ENCODE peak calls at places on chromosomes 3 and 15, in four cellular contexts. One of them, this sample, is unnamed.

GRCh38 chr3:168847293-168847883 is 751.7 kb upstream of the GOLIM4 start:
- DNase-seq in H9: no peak
- DNase-seq in IMR-90: peak
- DNase-seq in H1: no peak
- DNase-seq in this sample: peak

GRCh38 chr3:179037361-179037760 is 34.2 kb downstream of the ZMAT3 start:
- DNase-seq in IMR-90: peak
- DNase-seq in H9: peak
- DNase-seq in H1: no peak
- DNase-seq in this sample: peak

GRCh38 chr3:42507252-42507651 is 4.8 kb downstream of the VIPR1 start:
- DNase-seq in H9: peak
- DNase-seq in IMR-90: no peak
- DNase-seq in H1: no peak
- DNase-seq in this sample: peak

GRCh38 chr3:36909181-36909580 is 35.7 kb downstream of the TRANK1 start:
- DNase-seq in H1: no peak
- DNase-seq in H9: no peak
- DNase-seq in IMR-90: no peak
- DNase-seq in this sample: no peak

GRCh38 chr15:52208306-52208946 is 17.2 kb upstream of the GNB5 start:
- DNase-seq in H9: peak
- DNase-seq in H1: peak
- DNase-seq in IMR-90: peak
- DNase-seq in this sample: peak

GRCh38 chr3:191431160-191431822 is 29.7 kb upstream of the PYDC2 start:
- DNase-seq in H1: no peak
- DNase-seq in H9: no peak
- DNase-seq in IMR-90: no peak
- DNase-seq in this sample: no peak

GRCh38 chr3:134527037-134527436 is 41.2 kb downstream of the CEP63 start:
- DNase-seq in H1: peak
- DNase-seq in IMR-90: peak
- DNase-seq in H9: peak
- DNase-seq in this sample: peak

GRCh38 chr3:194884649-194885315 is 199.1 kb downstream of the FAM43A start:
- DNase-seq in H1: peak
- DNase-seq in IMR-90: no peak
- DNase-seq in H9: peak
- DNase-seq in this sample: no peak

GRCh38 chr3:151008699-151009098 is 36.2 kb upstream of the CLRN1 start:
- DNase-seq in H1: no peak
- DNase-seq in IMR-90: peak
- DNase-seq in H9: no peak
- DNase-seq in this sample: peak

GRCh38 chr15:63420333-63420741 is 38.7 kb upstream of the CA12 start:
- DNase-seq in IMR-90: peak
- DNase-seq in H9: no peak
- DNase-seq in H1: no peak
- DNase-seq in this sample: peak

GRCh38 chr15:39738998-39739397 is 43.6 kb downstream of the FSIP1 start:
- DNase-seq in H9: no peak
- DNase-seq in H1: no peak
- DNase-seq in IMR-90: no peak
- DNase-seq in this sample: no peak
- H3K4me2 ChIP-seq in H9: no peak
- H3K4me2 ChIP-seq in H1: no peak
- H3K4me2 ChIP-seq in IMR-90: no peak
- H3K4me2 ChIP-seq in this sample: no peak

GRCh38 chr15:56519000-56519399 is 54.1 kb upstream of the MNS1 start:
- DNase-seq in H9: no peak
- DNase-seq in H1: no peak
- DNase-seq in IMR-90: no peak
- DNase-seq in this sample: no peak
- H3K56ac ChIP-seq in H9: no peak
- H3K56ac ChIP-seq in H1: no peak
- H3K56ac ChIP-seq in IMR-90: no peak
- H3K56ac ChIP-seq in this sample: no peak

GRCh38 chr3:81452406-81452805 is 309.0 kb downstream of the GBE1 start:
- DNase-seq in H1: no peak
- DNase-seq in IMR-90: no peak
- DNase-seq in H9: no peak
- DNase-seq in this sample: peak
- H3K4me2 ChIP-seq in H1: no peak
- H3K4me2 ChIP-seq in IMR-90: no peak
- H3K4me2 ChIP-seq in H9: no peak
- H3K4me2 ChIP-seq in this sample: no peak

GRCh38 chr3:124671123-124671522 is 59.1 kb upstream of the UMPS start:
- DNase-seq in IMR-90: no peak
- DNase-seq in H9: no peak
- DNase-seq in H1: no peak
- DNase-seq in this sample: no peak
- H3K56ac ChIP-seq in IMR-90: no peak
- H3K56ac ChIP-seq in H9: no peak
- H3K56ac ChIP-seq in H1: no peak
- H3K56ac ChIP-seq in this sample: no peak

This sample was measured in mesendoderm.